ENCODE peak calls at places on chromosome 2, in eight cellular contexts. E is uterus, X is HepG2, D is K562, N is A549, T is IMR-90, P is GM12878, G is lower leg skin. Z is an unnamed sample.

GRCh38 chr2:124209441-124209840 is 184.4 kb downstream of the CNTNAP5 start:
- DNase-seq in E (no peak), X (no peak), D (no peak), N (no peak), T (no peak), P (no peak), G (no peak), Z (no peak)

GRCh38 chr2:42813773-42814172 is 21.4 kb upstream of the HAAO start:
- DNase-seq in E (no peak), X (no peak), D (no peak), N (no peak), T (no peak), P (no peak), G (peak), Z (no peak)

GRCh38 chr2:108607706-108608301 is 73.5 kb downstream of the LIMS1 start:
- DNase-seq in E (no peak), X (peak), D (peak), N (peak), T (peak), P (no peak), G (peak), Z (no peak)

GRCh38 chr2:63488118-63488713 is 100.1 kb downstream of the WDPCP start:
- DNase-seq in E (no peak), X (peak), D (peak), N (peak), T (peak), P (no peak), G (peak), Z (no peak)

GRCh38 chr2:187266147-187266546 is 181.9 kb downstream of the CALCRL start:
- DNase-seq in E (no peak), X (no peak), D (no peak), N (no peak), T (no peak), P (no peak), G (no peak), Z (no peak)

GRCh38 chr2:106115250-106115649 is 78.9 kb downstream of the UXS1 start:
- DNase-seq in E (no peak), X (peak), D (peak), N (peak), T (peak), P (no peak), G (no peak), Z (no peak)

GRCh38 chr2:30147715-30148611 is 1.2 kb downstream of the YPEL5 start:
- DNase-seq in E (peak), X (peak), D (peak), N (peak), T (peak), P (no peak), G (peak), Z (peak)

GRCh38 chr2:14475994-14476393 is 156.5 kb upstream of the LRATD1 start:
- DNase-seq in E (no peak), X (no peak), D (no peak), N (peak), T (no peak), P (no peak), G (no peak), Z (no peak)

GRCh38 chr2:23351388-23352141 is 33.4 kb upstream of the KLHL29 start:
- DNase-seq in E (peak), X (peak), D (peak), N (peak), T (peak), P (no peak), G (peak), Z (peak)

GRCh38 chr2:1366546-1367134 is 46.6 kb upstream of the TPO start:
- DNase-seq in E (no peak), X (no peak), D (no peak), N (no peak), T (no peak), P (no peak), G (peak), Z (no peak)

GRCh38 chr2:162490052-162490717 is 146.3 kb downstream of the GCA start:
- DNase-seq in E (no peak), X (peak), D (no peak), N (no peak), T (peak), P (peak), G (no peak), Z (no peak)

GRCh38 chr2:195575879-195576391 is 81.1 kb upstream of the SLC39A10 start:
- DNase-seq in E (no peak), X (peak), D (no peak), N (peak), T (peak), P (no peak), G (no peak), Z (no peak)

GRCh38 chr2:169572821-169573159 is 875 bp downstream of the FASTKD1 start:
- DNase-seq in E (no peak), X (no peak), D (no peak), N (no peak), T (no peak), P (no peak), G (no peak), Z (no peak)

GRCh38 chr2:147255812-147256211 is 589.0 kb upstream of the ACVR2A start:
- DNase-seq in E (peak), X (no peak), D (no peak), N (no peak), T (no peak), P (no peak), G (no peak), Z (no peak)

GRCh38 chr2:29606105-29606871 is 315.1 kb downstream of the ALK start:
- DNase-seq in E (no peak), X (no peak), D (no peak), N (no peak), T (peak), P (no peak), G (no peak), Z (no peak)

GRCh38 chr2:30782124-30782523 is 25.1 kb downstream of the CAPN13 start:
- DNase-seq in E (no peak), X (no peak), D (no peak), N (no peak), T (no peak), P (no peak), G (no peak), Z (no peak)

GRCh38 chr2:41836944-41837343 is 210.9 kb upstream of the PKDCC start:
- DNase-seq in E (no peak), X (no peak), D (peak), N (peak), T (peak), P (no peak), G (no peak), Z (peak)

GRCh38 chr2:10951558-10952414 is 40.1 kb downstream of the KCNF1 start:
- DNase-seq in E (no peak), X (no peak), D (no peak), N (no peak), T (peak), P (no peak), G (no peak), Z (no peak)

DNA sequence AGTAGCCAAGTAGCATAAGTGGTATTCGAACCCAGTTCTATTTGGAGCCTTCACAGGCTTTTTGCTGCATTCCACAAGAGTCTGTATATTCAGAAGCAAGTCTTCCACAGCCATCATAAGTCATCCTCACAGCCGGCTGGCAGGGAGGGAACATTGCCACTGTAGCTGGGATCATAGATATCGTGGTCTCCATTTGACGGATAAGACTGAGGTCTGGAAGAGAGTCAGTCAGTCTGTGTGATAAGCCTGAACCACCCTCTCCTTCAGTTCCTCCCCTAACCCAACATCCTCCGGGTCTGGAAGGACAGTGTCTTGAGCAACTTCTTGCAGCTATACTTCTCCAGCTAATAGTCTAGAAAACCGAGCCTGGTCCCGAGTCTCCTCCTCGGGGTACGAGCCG is 17.0 kb upstream of the C1QL2 start:
- DNase-seq in E (no peak), X (no peak), D (peak), N (no peak), T (no peak), P (no peak), G (no peak), Z (no peak)
- TF ChIP-seq POLR2A in E (no peak), X (no peak), D (no peak), N (no peak), T (no peak), P (no peak), G (no peak), Z (no peak)

GRCh38 chr2:230879271-230879882 is 14.6 kb downstream of the ITM2C start:
- DNase-seq in E (no peak), X (no peak), D (no peak), N (no peak), T (no peak), P (no peak), G (no peak), Z (no peak)
- TF ChIP-seq POLR2A in E (no peak), X (no peak), D (no peak), N (no peak), T (no peak), P (no peak), G (no peak), Z (no peak)

GRCh38 chr2:83238111-83238510 is 1221.0 kb downstream of the SUCLG1 start:
- DNase-seq in E (no peak), X (no peak), D (no peak), N (no peak), T (no peak), P (no peak), G (no peak), Z (no peak)
- TF ChIP-seq POLR2A in E (no peak), X (no peak), D (no peak), N (no peak), T (no peak), P (no peak), G (no peak), Z (no peak)

GRCh38 chr2:60498176-60499081 is 55.0 kb downstream of the BCL11A start:
- DNase-seq in E (no peak), X (no peak), D (no peak), N (no peak), T (no peak), P (no peak), G (no peak), Z (no peak)
- TF ChIP-seq POLR2A in E (no peak), X (no peak), D (no peak), N (no peak), T (no peak), P (no peak), G (no peak), Z (no peak)

GRCh38 chr2:20728114-20728758 is 61.3 kb downstream of the GDF7 start:
- DNase-seq in E (no peak), X (peak), D (no peak), N (no peak), T (peak), P (no peak), G (no peak), Z (no peak)
- TF ChIP-seq POLR2A in E (no peak), X (no peak), D (no peak), N (no peak), T (no peak), P (no peak), G (no peak), Z (no peak)

DNA sequence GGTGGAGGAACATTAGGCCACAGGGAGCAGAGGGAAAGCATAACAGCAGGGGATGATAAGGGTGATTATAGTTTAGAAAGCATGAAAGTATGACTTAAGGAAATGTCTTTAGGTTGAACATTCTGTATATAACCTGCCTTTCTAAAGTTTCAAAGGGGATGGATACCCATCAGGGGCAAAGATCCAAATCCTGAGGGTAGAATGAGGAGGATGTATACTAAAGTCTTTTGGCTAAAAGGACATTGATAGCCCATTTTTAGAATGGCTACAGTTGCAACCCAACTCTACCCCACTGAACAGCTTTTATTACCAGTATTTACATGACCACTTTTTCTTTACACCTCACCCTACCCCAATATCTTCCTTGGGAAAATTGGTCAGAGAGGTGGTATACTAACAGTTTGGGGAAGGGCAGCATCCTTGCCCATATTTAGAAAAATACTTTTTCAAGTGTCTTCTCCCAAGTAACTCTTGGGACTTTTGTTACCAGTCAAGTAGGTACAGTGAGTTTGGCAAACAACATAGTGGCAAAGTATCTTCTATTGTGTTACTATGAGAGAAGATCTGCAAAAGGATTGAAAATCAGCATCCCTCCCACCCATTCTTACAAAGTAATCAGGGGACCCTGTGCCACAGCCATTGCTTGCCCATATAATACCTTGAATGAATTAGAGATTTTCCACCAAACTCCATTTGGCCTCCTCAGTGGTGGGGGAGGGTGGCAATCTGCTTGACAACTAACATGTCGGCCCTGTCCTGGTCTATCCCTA is 8.3 kb downstream of the MAT2A start:
- DNase-seq in E (no peak), X (no peak), D (no peak), N (no peak), T (no peak), P (no peak), G (no peak), Z (no peak)
- TF ChIP-seq POLR2A in E (no peak), X (no peak), D (no peak), N (no peak), T (peak), P (no peak), G (no peak), Z (no peak)

DNA sequence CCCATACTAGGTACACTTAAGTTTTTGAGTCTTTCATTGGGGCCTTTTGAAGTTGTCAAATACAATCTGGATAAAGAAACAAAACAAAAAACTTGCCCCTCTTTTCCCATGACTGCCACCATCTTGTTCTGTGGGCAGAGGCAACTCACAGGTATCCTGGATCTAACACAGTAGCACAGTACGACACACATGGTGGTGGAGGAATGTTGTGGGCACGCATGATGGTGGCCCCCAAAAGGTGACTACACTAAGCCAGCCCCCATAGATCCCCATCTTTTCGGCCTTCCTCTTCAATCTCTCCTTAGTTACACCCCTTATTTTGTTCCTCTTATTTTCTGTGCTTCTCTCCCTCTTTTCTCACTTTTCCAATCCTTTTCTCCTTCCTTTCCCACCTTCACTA is 4.5 kb upstream of the STPG4 start:
- DNase-seq in E (no peak), X (no peak), D (no peak), N (no peak), T (no peak), P (no peak), G (no peak), Z (no peak)
- TF ChIP-seq POLR2A in E (no peak), X (peak), D (no peak), N (no peak), T (no peak), P (peak), G (no peak), Z (peak)